ENCODE peak calls at places on chromosomes 6 and 20, in seven cellular contexts. I, H, P, C, E, R and G are unnamed samples.

GRCh38 chr6:36249010-36249409 is 20.9 kb upstream of the PNPLA1 start:
- DNase-seq in I (peak), H (no peak), P (no peak), C (peak), E (no peak), R (no peak), G (no peak)

GRCh38 chr20:32538526-32538918 is 46.6 kb downstream of the NOL4L start:
- DNase-seq in I (no peak), H (peak), P (no peak), C (peak), E (no peak), R (no peak), G (no peak)

GRCh38 chr20:20683922-20684321 is 28.5 kb downstream of the RALGAPA2 start:
- DNase-seq in I (no peak), H (no peak), P (no peak), C (no peak), E (no peak), R (no peak), G (no peak)

GRCh38 chr6:151807513-151808330 is at the start of gene ESR1:
- DNase-seq in I (no peak), H (peak), P (peak), C (peak), E (no peak), R (peak), G (no peak)

GRCh38 chr6:15089569-15090144 is 156.2 kb upstream of the JARID2 start:
- DNase-seq in I (no peak), H (no peak), P (no peak), C (no peak), E (no peak), R (peak), G (no peak)

GRCh38 chr6:11113038-11113437 is 1.5 kb upstream of the ERVFRD-1 start:
- DNase-seq in I (no peak), H (no peak), P (no peak), C (no peak), E (no peak), R (no peak), G (no peak)

GRCh38 chr20:59627298-59627697 is 23.0 kb downstream of the PHACTR3 start:
- DNase-seq in I (no peak), H (no peak), P (no peak), C (no peak), E (no peak), R (no peak), G (no peak)

GRCh38 chr20:3092611-3093379 is 8.3 kb upstream of the AVP start:
- DNase-seq in I (no peak), H (peak), P (no peak), C (peak), E (no peak), R (no peak), G (no peak)

GRCh38 chr20:3330046-3330741 is 77.3 kb downstream of the DNAAF9 start:
- DNase-seq in I (no peak), H (no peak), P (peak), C (no peak), E (no peak), R (no peak), G (no peak)

GRCh38 chr6:157961116-157961515 is 20.5 kb upstream of the SYNJ2 start:
- DNase-seq in I (no peak), H (no peak), P (no peak), C (no peak), E (no peak), R (no peak), G (no peak)

GRCh38 chr20:33392016-33392415 is 9.3 kb downstream of the CDK5RAP1 start:
- DNase-seq in I (peak), H (no peak), P (peak), C (peak), E (no peak), R (no peak), G (no peak)

GRCh38 chr6:3731700-3732099 is 19.8 kb downstream of the PXDC1 start:
- DNase-seq in I (no peak), H (no peak), P (no peak), C (no peak), E (no peak), R (no peak), G (no peak)

GRCh38 chr20:34871320-34871926 is 1.2 kb downstream of the GGT7 start:
- DNase-seq in I (no peak), H (peak), P (no peak), C (no peak), E (no peak), R (no peak), G (no peak)
- H3K4me3 ChIP-seq in I (peak), H (peak), P (peak), C (no peak), E (no peak), R (peak), G (no peak)

DNA sequence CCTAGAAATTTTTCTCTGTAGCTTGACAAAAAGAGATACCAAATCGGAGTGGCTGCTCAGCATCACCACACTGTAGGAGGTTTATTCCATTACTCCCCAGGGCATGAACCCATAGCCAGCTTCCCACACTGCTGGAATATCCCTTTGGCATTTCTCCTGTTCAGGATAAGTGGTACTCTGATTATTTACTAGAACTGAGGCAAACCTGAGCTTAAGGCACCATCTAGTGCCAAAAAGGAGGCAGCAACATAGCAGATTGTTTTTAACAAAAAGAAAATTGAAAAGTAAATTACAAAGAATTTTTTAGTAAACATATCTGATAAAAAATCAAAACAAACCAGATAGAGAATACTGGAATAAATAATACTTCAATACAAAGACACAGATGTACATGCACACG is 181.7 kb downstream of the WDR27 start:
- DNase-seq in I (no peak), H (no peak), P (no peak), C (no peak), E (no peak), R (no peak), G (no peak)
- H3K4me3 ChIP-seq in I (no peak), H (no peak), P (no peak), C (no peak), E (no peak), R (no peak), G (no peak)

DNA sequence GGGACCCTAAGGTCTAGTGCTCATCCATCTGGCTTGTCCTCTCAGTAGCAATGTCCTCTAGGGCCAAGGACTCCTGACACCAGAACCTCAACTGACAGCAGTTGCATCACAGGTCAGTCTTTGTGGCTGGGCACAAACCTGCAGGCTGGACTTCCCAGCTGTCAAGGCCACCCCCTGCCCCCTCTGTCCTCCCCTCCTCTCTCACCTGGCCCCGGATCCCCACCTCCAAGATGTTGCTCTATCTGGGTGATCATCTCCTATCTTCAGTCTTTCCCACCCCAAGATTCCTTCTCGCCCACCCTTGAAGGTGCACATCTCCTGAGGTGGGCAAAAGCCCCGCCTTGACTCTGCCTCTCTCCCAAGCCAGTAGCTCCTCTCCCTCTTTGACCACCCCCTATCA is 131.8 kb upstream of the SRSF6 start:
- DNase-seq in I (no peak), H (no peak), P (no peak), C (no peak), E (no peak), R (no peak), G (no peak)
- H3K4me3 ChIP-seq in I (no peak), H (no peak), P (no peak), C (no peak), E (no peak), R (no peak), G (no peak)

GRCh38 chr6:109023348-109023925 is 71.2 kb downstream of the SESN1 start:
- DNase-seq in I (no peak), H (no peak), P (no peak), C (no peak), E (no peak), R (no peak), G (no peak)
- H3K4me3 ChIP-seq in I (no peak), H (no peak), P (no peak), C (no peak), E (no peak), R (no peak), G (no peak)

GRCh38 chr6:32244946-32245398 is 21.1 kb upstream of the NOTCH4 start:
- DNase-seq in I (peak), H (peak), P (peak), C (peak), E (peak), R (peak), G (peak)

GRCh38 chr6:32249262-32249661 is 25.4 kb upstream of the NOTCH4 start:
- DNase-seq in I (no peak), H (no peak), P (no peak), C (no peak), E (no peak), R (no peak), G (no peak)

GRCh38 chr6:32239462-32239861 is 15.6 kb upstream of the NOTCH4 start:
- DNase-seq in I (no peak), H (no peak), P (no peak), C (no peak), E (no peak), R (no peak), G (no peak)

GRCh38 chr6:32240686-32241085 is 16.8 kb upstream of the NOTCH4 start:
- DNase-seq in I (no peak), H (no peak), P (no peak), C (no peak), E (peak), R (no peak), G (no peak)

GRCh38 chr6:32244270-32244669 is 20.4 kb upstream of the NOTCH4 start:
- DNase-seq in I (no peak), H (no peak), P (no peak), C (no peak), E (no peak), R (no peak), G (no peak)
- H3K4me3 ChIP-seq in I (no peak), H (no peak), P (no peak), C (no peak), E (no peak), R (no peak), G (no peak)

DNA sequence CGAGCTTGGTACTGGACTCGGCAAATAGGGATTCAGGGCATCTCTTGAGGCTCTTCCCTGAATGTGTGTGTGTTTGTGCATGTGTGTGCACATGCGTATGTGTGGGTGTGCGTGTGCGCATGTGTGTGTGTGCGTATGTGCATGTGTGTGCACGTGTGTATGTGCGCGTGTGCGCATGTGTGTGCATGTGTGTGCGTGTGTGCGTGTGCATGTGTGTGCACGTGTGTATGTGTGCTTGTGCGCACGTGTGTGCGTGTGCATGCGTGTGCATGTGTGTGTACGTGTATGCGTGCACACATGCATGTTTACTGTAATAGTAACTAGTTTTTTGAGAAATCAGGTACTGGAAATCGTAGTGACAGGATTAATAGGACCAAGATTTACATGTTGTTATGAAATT is 117.7 kb downstream of the SMOC2 start:
- DNase-seq in I (no peak), H (no peak), P (no peak), C (no peak), E (no peak), R (no peak), G (no peak)
- H3K4me3 ChIP-seq in I (no peak), H (no peak), P (no peak), C (no peak), E (no peak), R (no peak), G (no peak)

GRCh38 chr6:28724395-28724794 is 198.7 kb downstream of the GPX5 start:
- DNase-seq in I (no peak), H (no peak), P (no peak), C (no peak), E (no peak), R (no peak), G (no peak)

GRCh38 chr6:28726569-28727309 is 197.0 kb downstream of the TRIM27 start:
- DNase-seq in I (no peak), H (no peak), P (no peak), C (no peak), E (no peak), R (no peak), G (no peak)

GRCh38 chr6:28727559-28728211 is 196.1 kb downstream of the TRIM27 start:
- DNase-seq in I (no peak), H (no peak), P (no peak), C (no peak), E (no peak), R (no peak), G (no peak)

GRCh38 chr6:28725890-28726348 is 197.9 kb downstream of the TRIM27 start:
- DNase-seq in I (no peak), H (peak), P (peak), C (peak), E (no peak), R (no peak), G (no peak)

DNA sequence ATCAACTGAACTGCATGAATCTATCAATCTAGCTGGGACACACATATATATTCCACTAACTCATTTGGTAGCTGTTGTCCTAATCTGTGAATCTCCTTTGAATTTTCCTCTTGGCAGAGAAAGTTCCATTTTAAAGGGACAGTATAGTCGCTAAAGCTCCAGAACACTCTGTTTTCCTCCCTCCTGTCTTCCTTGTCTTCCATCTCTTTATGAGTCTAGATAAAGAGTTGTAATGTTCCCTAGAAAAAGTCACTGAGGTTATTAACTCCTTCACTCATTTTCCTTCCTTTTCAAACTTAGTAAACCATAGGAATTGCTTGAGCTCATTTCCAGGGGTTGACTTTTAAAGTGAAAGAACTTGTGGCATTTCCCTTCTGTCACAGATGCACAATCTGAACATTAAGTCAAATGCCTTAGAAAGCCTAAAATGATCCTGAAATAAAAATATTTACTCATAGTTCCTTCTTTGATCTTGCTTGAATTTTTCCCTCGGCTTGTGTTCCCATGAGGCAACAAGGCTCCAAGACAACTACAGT is 198.4 kb downstream of the TRIM27 start:
- DNase-seq in I (no peak), H (no peak), P (no peak), C (no peak), E (no peak), R (no peak), G (no peak)
- H3K4me3 ChIP-seq in I (no peak), H (peak), P (no peak), C (no peak), E (no peak), R (no peak), G (no peak)

DNA sequence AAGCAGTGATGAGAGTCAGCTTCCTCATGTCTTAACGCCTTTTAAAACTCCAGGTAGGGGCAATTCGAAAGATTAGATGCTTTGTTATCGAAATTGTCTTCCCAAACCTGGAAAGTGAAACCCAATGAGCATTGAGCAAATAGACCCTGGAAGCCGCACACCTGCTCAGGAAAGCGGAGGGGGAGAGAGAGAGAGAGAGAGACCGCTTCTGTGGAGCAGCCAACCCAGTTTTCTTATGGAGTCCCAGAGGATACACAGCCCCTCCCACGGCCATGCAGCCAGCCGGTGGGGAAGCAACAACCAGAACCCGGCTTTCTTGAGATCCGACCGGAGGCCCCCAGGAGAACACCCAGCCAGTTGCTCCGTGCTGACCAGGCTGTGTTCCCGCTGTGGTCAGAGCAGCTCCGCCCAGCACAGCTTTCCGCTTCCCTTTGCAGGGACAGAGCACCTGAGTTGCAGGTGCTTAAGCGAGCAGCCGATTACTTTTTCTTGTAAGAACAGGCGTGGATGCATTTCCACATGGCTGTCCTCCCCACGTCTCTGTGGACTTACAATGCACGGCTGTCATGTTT is 382.0 kb downstream of the THBS2 start:
- DNase-seq in I (no peak), H (no peak), P (no peak), C (no peak), E (no peak), R (peak), G (no peak)
- H3K4me3 ChIP-seq in I (no peak), H (no peak), P (no peak), C (no peak), E (no peak), R (no peak), G (no peak)

GRCh38 chr6:52552278-52552643 is 24.6 kb downstream of the TRAM2 start:
- DNase-seq in I (no peak), H (no peak), P (no peak), C (no peak), E (peak), R (no peak), G (no peak)
- H3K4me3 ChIP-seq in I (no peak), H (no peak), P (no peak), C (no peak), E (no peak), R (no peak), G (no peak)

GRCh38 chr6:100096936-100097335 is 102.9 kb upstream of the MCHR2 start:
- DNase-seq in I (no peak), H (no peak), P (no peak), C (no peak), E (no peak), R (no peak), G (no peak)

GRCh38 chr6:100096356-100096755 is 102.3 kb upstream of the MCHR2 start:
- DNase-seq in I (no peak), H (no peak), P (no peak), C (no peak), E (no peak), R (no peak), G (no peak)

GRCh38 chr6:100088009-100088408 is 94.0 kb upstream of the MCHR2 start:
- DNase-seq in I (peak), H (no peak), P (no peak), C (no peak), E (no peak), R (no peak), G (no peak)

DNA sequence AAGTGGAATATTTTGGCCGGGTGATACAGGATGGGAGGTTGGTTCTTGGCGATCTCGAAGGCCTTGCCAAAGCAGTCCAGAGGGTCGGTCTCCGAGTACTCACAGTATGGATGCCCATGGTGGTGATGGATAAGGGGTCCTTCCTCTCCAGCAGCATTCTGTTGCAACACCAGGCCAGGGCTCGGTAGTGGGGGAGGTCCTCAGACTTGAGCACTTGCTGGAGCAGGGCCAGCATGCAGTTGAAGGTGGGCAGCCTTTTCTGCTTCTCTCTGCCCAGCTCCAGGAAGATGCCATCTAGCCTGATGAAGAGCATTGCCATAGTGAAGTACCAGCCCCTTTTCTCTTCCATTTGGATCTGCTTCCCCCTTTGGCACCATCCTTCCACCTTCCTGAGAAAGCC is 99.4 kb upstream of the MCHR2 start:
- DNase-seq in I (no peak), H (no peak), P (no peak), C (no peak), E (no peak), R (no peak), G (no peak)
- H3K4me3 ChIP-seq in I (no peak), H (no peak), P (no peak), C (no peak), E (no peak), R (no peak), G (no peak)